ENCODE peak calls at places on chromosomes 13 and 19, in ten cellular contexts. One of them, this sample, is unnamed. For H3K9me3, the result is how much of the 10 kb centered on the place peaks cover.

GRCh38 chr13:22040810-22041364 is 370.0 kb downstream of the FGF9 start:
- DNase-seq in colonic mucosa: no peak
- DNase-seq in trophoblast cell: peak
- DNase-seq in transverse colon: no peak
- DNase-seq in gastrocnemius medialis: no peak
- DNase-seq in CD8-positive, alpha-beta T cell: no peak
- DNase-seq in CD8-positive, alpha-beta memory T cell: no peak
- DNase-seq in adrenal gland: no peak
- DNase-seq in Karpas-422: no peak
- DNase-seq in aorta: no peak
- DNase-seq in this sample: no peak

GRCh38 chr13:67635754-67636153 is 405.6 kb upstream of the PCDH9 start:
- DNase-seq in colonic mucosa: no peak
- DNase-seq in trophoblast cell: no peak
- DNase-seq in transverse colon: no peak
- DNase-seq in gastrocnemius medialis: no peak
- DNase-seq in CD8-positive, alpha-beta T cell: no peak
- DNase-seq in CD8-positive, alpha-beta memory T cell: no peak
- DNase-seq in adrenal gland: no peak
- DNase-seq in Karpas-422: no peak
- DNase-seq in aorta: no peak
- DNase-seq in this sample: no peak

GRCh38 chr13:111120913-111121312 is 5.8 kb downstream of the ARHGEF7 start:
- DNase-seq in colonic mucosa: no peak
- DNase-seq in trophoblast cell: no peak
- DNase-seq in transverse colon: no peak
- DNase-seq in gastrocnemius medialis: no peak
- DNase-seq in CD8-positive, alpha-beta T cell: no peak
- DNase-seq in CD8-positive, alpha-beta memory T cell: no peak
- DNase-seq in adrenal gland: no peak
- DNase-seq in Karpas-422: no peak
- DNase-seq in aorta: no peak
- DNase-seq in this sample: no peak

GRCh38 chr13:31767175-31767900 is 28.0 kb downstream of the RXFP2 start:
- DNase-seq in colonic mucosa: no peak
- DNase-seq in trophoblast cell: peak
- DNase-seq in transverse colon: no peak
- DNase-seq in gastrocnemius medialis: no peak
- DNase-seq in CD8-positive, alpha-beta T cell: no peak
- DNase-seq in CD8-positive, alpha-beta memory T cell: no peak
- DNase-seq in adrenal gland: no peak
- DNase-seq in Karpas-422: no peak
- DNase-seq in aorta: no peak
- DNase-seq in this sample: no peak

GRCh38 chr19:30669329-30670010 is 297.3 kb downstream of the ZNF536 start:
- DNase-seq in colonic mucosa: peak
- DNase-seq in trophoblast cell: peak
- DNase-seq in transverse colon: peak
- DNase-seq in gastrocnemius medialis: no peak
- DNase-seq in CD8-positive, alpha-beta T cell: peak
- DNase-seq in CD8-positive, alpha-beta memory T cell: peak
- DNase-seq in adrenal gland: peak
- DNase-seq in Karpas-422: peak
- DNase-seq in aorta: peak
- DNase-seq in this sample: peak

GRCh38 chr13:44249439-44249838 is 124.2 kb upstream of the SERP2 start:
- DNase-seq in colonic mucosa: peak
- DNase-seq in trophoblast cell: peak
- DNase-seq in transverse colon: peak
- DNase-seq in gastrocnemius medialis: peak
- DNase-seq in CD8-positive, alpha-beta T cell: no peak
- DNase-seq in CD8-positive, alpha-beta memory T cell: no peak
- DNase-seq in adrenal gland: no peak
- DNase-seq in Karpas-422: no peak
- DNase-seq in aorta: no peak
- DNase-seq in this sample: no peak

GRCh38 chr13:99150575-99151370 is 49.9 kb upstream of the UBAC2 start:
- DNase-seq in colonic mucosa: no peak
- DNase-seq in trophoblast cell: peak
- DNase-seq in transverse colon: no peak
- DNase-seq in gastrocnemius medialis: no peak
- DNase-seq in CD8-positive, alpha-beta T cell: no peak
- DNase-seq in CD8-positive, alpha-beta memory T cell: no peak
- DNase-seq in adrenal gland: no peak
- DNase-seq in Karpas-422: no peak
- DNase-seq in aorta: no peak
- DNase-seq in this sample: no peak

GRCh38 chr13:87941244-87941643 is 270.1 kb downstream of the SLITRK5 start:
- DNase-seq in colonic mucosa: no peak
- DNase-seq in trophoblast cell: no peak
- DNase-seq in transverse colon: no peak
- DNase-seq in gastrocnemius medialis: no peak
- DNase-seq in CD8-positive, alpha-beta T cell: no peak
- DNase-seq in CD8-positive, alpha-beta memory T cell: no peak
- DNase-seq in adrenal gland: no peak
- DNase-seq in Karpas-422: no peak
- DNase-seq in aorta: no peak
- DNase-seq in this sample: no peak

GRCh38 chr19:31233288-31233687 is 115.9 kb downstream of the TSHZ3 start:
- DNase-seq in colonic mucosa: no peak
- DNase-seq in trophoblast cell: no peak
- DNase-seq in transverse colon: no peak
- DNase-seq in gastrocnemius medialis: no peak
- DNase-seq in CD8-positive, alpha-beta T cell: no peak
- DNase-seq in CD8-positive, alpha-beta memory T cell: no peak
- DNase-seq in adrenal gland: no peak
- DNase-seq in Karpas-422: no peak
- DNase-seq in aorta: no peak
- DNase-seq in this sample: no peak

GRCh38 chr19:38898788-38899446 is 501 bp downstream of the SIRT2 start:
- DNase-seq in colonic mucosa: peak
- DNase-seq in trophoblast cell: no peak
- DNase-seq in transverse colon: no peak
- DNase-seq in gastrocnemius medialis: no peak
- DNase-seq in CD8-positive, alpha-beta T cell: no peak
- DNase-seq in CD8-positive, alpha-beta memory T cell: no peak
- DNase-seq in adrenal gland: no peak
- DNase-seq in Karpas-422: peak
- DNase-seq in aorta: no peak
- DNase-seq in this sample: no peak

GRCh38 chr13:21138561-21138960 is 37.8 kb downstream of the SKA3 start:
- DNase-seq in colonic mucosa: no peak
- DNase-seq in trophoblast cell: peak
- DNase-seq in transverse colon: no peak
- DNase-seq in gastrocnemius medialis: no peak
- DNase-seq in CD8-positive, alpha-beta T cell: no peak
- DNase-seq in CD8-positive, alpha-beta memory T cell: no peak
- DNase-seq in adrenal gland: no peak
- DNase-seq in Karpas-422: peak
- DNase-seq in aorta: no peak
- DNase-seq in this sample: no peak

GRCh38 chr19:45632468-45633196 is 6.6 kb downstream of the EML2 start:
- DNase-seq in colonic mucosa: peak
- DNase-seq in trophoblast cell: peak
- DNase-seq in transverse colon: peak
- DNase-seq in gastrocnemius medialis: peak
- DNase-seq in CD8-positive, alpha-beta T cell: peak
- DNase-seq in CD8-positive, alpha-beta memory T cell: no peak
- DNase-seq in adrenal gland: peak
- DNase-seq in Karpas-422: peak
- DNase-seq in aorta: peak
- DNase-seq in this sample: no peak

GRCh38 chr19:55624109-55625003 is at the start of gene ZNF784:
- DNase-seq in colonic mucosa: peak
- DNase-seq in trophoblast cell: peak
- DNase-seq in transverse colon: peak
- DNase-seq in gastrocnemius medialis: peak
- DNase-seq in CD8-positive, alpha-beta T cell: peak
- DNase-seq in CD8-positive, alpha-beta memory T cell: peak
- DNase-seq in adrenal gland: peak
- DNase-seq in Karpas-422: peak
- DNase-seq in aorta: peak
- DNase-seq in this sample: peak

GRCh38 chr19:10577951-10578350 is 9.2 kb downstream of the AP1M2 start:
- DNase-seq in colonic mucosa: no peak
- DNase-seq in trophoblast cell: no peak
- DNase-seq in transverse colon: no peak
- DNase-seq in gastrocnemius medialis: no peak
- DNase-seq in CD8-positive, alpha-beta T cell: no peak
- DNase-seq in CD8-positive, alpha-beta memory T cell: no peak
- DNase-seq in adrenal gland: no peak
- DNase-seq in Karpas-422: no peak
- DNase-seq in aorta: no peak
- DNase-seq in this sample: no peak

GRCh38 chr19:10568826-10569651 is at the start of gene CDKN2D:
- DNase-seq in colonic mucosa: peak
- DNase-seq in trophoblast cell: peak
- DNase-seq in transverse colon: peak
- DNase-seq in gastrocnemius medialis: peak
- DNase-seq in CD8-positive, alpha-beta T cell: peak
- DNase-seq in CD8-positive, alpha-beta memory T cell: peak
- DNase-seq in adrenal gland: peak
- DNase-seq in Karpas-422: peak
- DNase-seq in aorta: peak
- DNase-seq in this sample: peak

GRCh38 chr19:10575011-10575716 is 6.4 kb upstream of the CDKN2D start:
- DNase-seq in colonic mucosa: no peak
- DNase-seq in trophoblast cell: no peak
- DNase-seq in transverse colon: no peak
- DNase-seq in gastrocnemius medialis: no peak
- DNase-seq in CD8-positive, alpha-beta T cell: no peak
- DNase-seq in CD8-positive, alpha-beta memory T cell: no peak
- DNase-seq in adrenal gland: no peak
- DNase-seq in Karpas-422: no peak
- DNase-seq in aorta: no peak
- DNase-seq in this sample: no peak

DNA sequence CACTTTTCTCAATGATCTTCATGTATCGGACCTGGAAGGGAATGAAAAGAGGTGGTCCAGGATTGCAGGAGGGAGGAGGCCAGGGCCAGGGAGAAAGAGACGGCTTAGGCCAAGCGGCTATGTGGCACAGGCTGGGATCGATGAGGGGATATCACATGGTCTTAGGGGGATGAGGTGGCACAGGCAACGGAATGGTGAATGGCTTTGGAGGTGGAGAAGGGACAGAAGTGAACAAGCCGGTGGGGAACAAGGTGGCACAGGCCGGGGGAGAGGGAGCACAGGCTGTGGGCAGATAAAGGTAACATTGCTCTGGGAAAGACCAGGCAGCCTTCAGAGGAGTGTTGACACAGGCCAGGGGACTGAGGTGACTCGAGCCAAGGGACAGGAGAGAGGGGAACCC is 5.7 kb upstream of the CDKN2D start:
- DNase-seq in colonic mucosa: no peak
- DNase-seq in trophoblast cell: no peak
- DNase-seq in transverse colon: no peak
- DNase-seq in gastrocnemius medialis: no peak
- DNase-seq in CD8-positive, alpha-beta T cell: no peak
- DNase-seq in CD8-positive, alpha-beta memory T cell: no peak
- DNase-seq in adrenal gland: no peak
- DNase-seq in Karpas-422: no peak
- DNase-seq in aorta: no peak
- DNase-seq in this sample: no peak
- H3K4me3 ChIP-seq in colonic mucosa: no peak
- H3K4me3 ChIP-seq in trophoblast cell: no peak
- H3K4me3 ChIP-seq in transverse colon: no peak
- H3K4me3 ChIP-seq in gastrocnemius medialis: no peak
- H3K4me3 ChIP-seq in CD8-positive, alpha-beta T cell: no peak
- H3K4me3 ChIP-seq in CD8-positive, alpha-beta memory T cell: no peak
- H3K4me3 ChIP-seq in adrenal gland: no peak
- H3K4me3 ChIP-seq in Karpas-422: no peak
- H3K4me3 ChIP-seq in aorta: no peak
- H3K4me3 ChIP-seq in this sample: no peak

GRCh38 chr19:52391135-52391534 is 6.5 kb upstream of the ZNF528 start:
- DNase-seq in colonic mucosa: no peak
- DNase-seq in trophoblast cell: no peak
- DNase-seq in transverse colon: no peak
- DNase-seq in gastrocnemius medialis: no peak
- DNase-seq in CD8-positive, alpha-beta T cell: no peak
- DNase-seq in CD8-positive, alpha-beta memory T cell: no peak
- DNase-seq in adrenal gland: no peak
- DNase-seq in Karpas-422: peak
- DNase-seq in aorta: no peak
- DNase-seq in this sample: no peak
- H3K9me3 ChIP-seq in colonic mucosa: under half
- H3K9me3 ChIP-seq in trophoblast cell: under half
- H3K9me3 ChIP-seq in transverse colon: half or more
- H3K9me3 ChIP-seq in gastrocnemius medialis: under half
- H3K9me3 ChIP-seq in CD8-positive, alpha-beta T cell: under half
- H3K9me3 ChIP-seq in CD8-positive, alpha-beta memory T cell: under half
- H3K9me3 ChIP-seq in adrenal gland: under half
- H3K9me3 ChIP-seq in Karpas-422: under half
- H3K9me3 ChIP-seq in aorta: under half
- H3K9me3 ChIP-seq in this sample: under half

GRCh38 chr19:18433039-18433691 is 4.8 kb downstream of the ISYNA1 start:
- DNase-seq in colonic mucosa: no peak
- DNase-seq in trophoblast cell: peak
- DNase-seq in transverse colon: no peak
- DNase-seq in gastrocnemius medialis: no peak
- DNase-seq in CD8-positive, alpha-beta T cell: peak
- DNase-seq in CD8-positive, alpha-beta memory T cell: no peak
- DNase-seq in adrenal gland: peak
- DNase-seq in Karpas-422: peak
- DNase-seq in aorta: no peak
- DNase-seq in this sample: peak
- H3K27ac ChIP-seq in colonic mucosa: no peak
- H3K27ac ChIP-seq in trophoblast cell: peak
- H3K27ac ChIP-seq in transverse colon: peak
- H3K27ac ChIP-seq in gastrocnemius medialis: no peak
- H3K27ac ChIP-seq in CD8-positive, alpha-beta T cell: no peak
- H3K27ac ChIP-seq in CD8-positive, alpha-beta memory T cell: peak
- H3K27ac ChIP-seq in adrenal gland: peak
- H3K27ac ChIP-seq in Karpas-422: peak
- H3K27ac ChIP-seq in aorta: no peak
- H3K27ac ChIP-seq in this sample: peak

DNA sequence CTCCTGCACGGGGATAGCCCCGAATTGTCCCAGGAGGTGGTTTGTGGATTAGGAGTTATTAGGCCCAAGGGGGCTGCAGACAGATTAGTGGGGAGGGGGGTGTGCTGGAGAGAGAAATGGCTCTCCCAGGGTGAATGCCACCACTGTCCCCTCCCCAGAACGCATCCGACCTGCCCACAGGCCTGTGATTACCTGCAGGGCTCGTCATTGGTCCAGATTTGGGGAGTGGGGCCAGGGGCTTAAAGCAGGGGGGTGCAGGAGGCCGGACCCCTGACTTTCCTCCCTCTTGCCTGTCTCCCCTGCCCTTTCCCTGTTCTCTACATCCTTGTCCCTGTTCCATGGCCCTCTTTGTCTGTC is 1.2 kb downstream of the NRTN start:
- DNase-seq in colonic mucosa: no peak
- DNase-seq in trophoblast cell: no peak
- DNase-seq in transverse colon: no peak
- DNase-seq in gastrocnemius medialis: no peak
- DNase-seq in CD8-positive, alpha-beta T cell: no peak
- DNase-seq in CD8-positive, alpha-beta memory T cell: no peak
- DNase-seq in adrenal gland: no peak
- DNase-seq in Karpas-422: no peak
- DNase-seq in aorta: no peak
- DNase-seq in this sample: no peak
- H3K4me3 ChIP-seq in colonic mucosa: no peak
- H3K4me3 ChIP-seq in trophoblast cell: no peak
- H3K4me3 ChIP-seq in transverse colon: peak
- H3K4me3 ChIP-seq in gastrocnemius medialis: no peak
- H3K4me3 ChIP-seq in CD8-positive, alpha-beta T cell: no peak
- H3K4me3 ChIP-seq in CD8-positive, alpha-beta memory T cell: no peak
- H3K4me3 ChIP-seq in adrenal gland: no peak
- H3K4me3 ChIP-seq in Karpas-422: no peak
- H3K4me3 ChIP-seq in aorta: no peak
- H3K4me3 ChIP-seq in this sample: no peak

This sample was measured in Peyer's patch.